ENCODE peak calls at places on chromosomes 6 and 20, in ten cellular contexts. H is AG08395; M is ACHN; J is SW 1271; P is GM10248; G is HT1080; X is foreskin melanocyte; O is activated CD8-positive, alpha-beta memory T cell treated with anti-CD3 and anti-CD28 coated beads, Interleukin-2, amount 10 ng/mL, durations not matched to agents 7 days and 5 days; R is naive thymus-derived CD8-positive, alpha-beta T cell; U is M059J. B is an unnamed sample.

GRCh38 chr20:31934968-31935764 is 16.7 kb downstream of the PDRG1 start:
- DNase-seq in R (no peak), G (no peak), O (no peak), J (no peak), H (no peak), X (no peak), P (no peak), U (no peak), M (no peak), B (no peak)

GRCh38 chr20:4875578-4876067 is 125.7 kb downstream of the SLC23A2 start:
- DNase-seq in U (no peak), G (no peak), M (no peak), X (no peak), J (no peak), O (no peak), R (no peak), P (no peak), H (no peak), B (no peak)

GRCh38 chr20:41276317-41276751 is 41.2 kb downstream of the ZHX3 start:
- DNase-seq in R (no peak), X (no peak), G (no peak), O (no peak), J (no peak), U (no peak), H (no peak), P (no peak), M (no peak), B (no peak)

GRCh38 chr6:52983159-52983848 is 11.8 kb downstream of the GSTA4 start:
- DNase-seq in P (no peak), G (no peak), J (no peak), H (no peak), U (no peak), X (no peak), R (no peak), M (no peak), O (no peak), B (no peak)

GRCh38 chr20:33803921-33804337 is 7.2 kb upstream of the CHMP4B start:
- DNase-seq in G (peak), R (no peak), J (peak), H (peak), P (no peak), X (peak), M (peak), O (no peak), U (peak), B (no peak)

GRCh38 chr6:126176266-126176665 is 163.6 kb upstream of the CENPW start:
- DNase-seq in J (peak), P (no peak), R (no peak), U (peak), X (peak), G (peak), H (no peak), O (no peak), M (peak), B (no peak)

GRCh38 chr6:125759184-125759902 is 9.9 kb downstream of the HEY2 start:
- DNase-seq in P (no peak), U (no peak), M (no peak), J (no peak), G (no peak), R (no peak), H (no peak), X (no peak), O (no peak), B (no peak)

GRCh38 chr6:91240878-91241603 is 654.2 kb upstream of the MAP3K7 start:
- DNase-seq in U (no peak), M (no peak), P (peak), O (no peak), H (no peak), J (no peak), R (no peak), G (no peak), X (no peak), B (no peak)

GRCh38 chr20:36461600-36462439 is 79.5 kb upstream of the MYL9 start:
- DNase-seq in O (peak), X (no peak), M (peak), J (peak), U (peak), H (peak), P (peak), G (no peak), R (peak), B (no peak)

GRCh38 chr6:14380421-14380820 is 262.8 kb downstream of the CD83 start:
- DNase-seq in R (no peak), H (no peak), O (no peak), M (no peak), P (no peak), U (peak), X (no peak), G (no peak), J (no peak), B (no peak)

GRCh38 chr6:158467923-158468322 is 92.0 kb upstream of the TMEM181 start:
- DNase-seq in X (no peak), G (no peak), R (no peak), J (no peak), U (no peak), M (no peak), P (no peak), O (no peak), H (no peak), B (no peak)

B was measured in Jurkat, Clone E6-1.